ENCODE peak calls at places on chromosomes 5 and 9, in four cellular contexts. J is IMR-90, V is GM12878, I is K562. H is an unnamed sample.

GRCh38 chr9:123085916-123086315 is 52.4 kb downstream of the GPR21 start:
- DNase-seq in J (no peak), V (no peak), I (no peak), H (no peak)

GRCh38 chr9:37564114-37564513 is 12.1 kb downstream of the FBXO10 start:
- DNase-seq in J (no peak), V (no peak), I (no peak), H (no peak)

GRCh38 chr5:74974451-74975089 is 77.8 kb downstream of the GCNT4 start:
- DNase-seq in J (no peak), V (no peak), I (no peak), H (no peak)

GRCh38 chr9:68704804-68705635 is at the start of gene PIP5K1B:
- DNase-seq in J (peak), V (no peak), I (peak), H (no peak)

GRCh38 chr9:27714388-27714787 is 141.1 kb upstream of the C9orf72 start:
- DNase-seq in J (no peak), V (no peak), I (peak), H (no peak)

GRCh38 chr5:61082516-61083280 is 79.6 kb downstream of the SMIM15 start:
- DNase-seq in J (peak), V (no peak), I (no peak), H (no peak)

GRCh38 chr9:83572524-83572923 is 34.3 kb upstream of the FRMD3 start:
- DNase-seq in J (no peak), V (no peak), I (no peak), H (no peak)

GRCh38 chr5:36301858-36302603 is at the start of gene RANBP3L:
- DNase-seq in J (peak), V (no peak), I (no peak), H (no peak)

GRCh38 chr5:126334755-126335154 is 88.5 kb upstream of the GRAMD2B start:
- DNase-seq in J (no peak), V (no peak), I (no peak), H (no peak)

GRCh38 chr9:83544002-83544698 is 5.9 kb upstream of the FRMD3 start:
- DNase-seq in J (peak), V (peak), I (peak), H (no peak)

GRCh38 chr5:673837-674629 is 19.1 kb downstream of the TPPP start:
- DNase-seq in J (no peak), V (no peak), I (no peak), H (peak)
- TF ChIP-seq CHD1 in J (no peak), V (no peak), I (no peak), H (no peak)

DNA sequence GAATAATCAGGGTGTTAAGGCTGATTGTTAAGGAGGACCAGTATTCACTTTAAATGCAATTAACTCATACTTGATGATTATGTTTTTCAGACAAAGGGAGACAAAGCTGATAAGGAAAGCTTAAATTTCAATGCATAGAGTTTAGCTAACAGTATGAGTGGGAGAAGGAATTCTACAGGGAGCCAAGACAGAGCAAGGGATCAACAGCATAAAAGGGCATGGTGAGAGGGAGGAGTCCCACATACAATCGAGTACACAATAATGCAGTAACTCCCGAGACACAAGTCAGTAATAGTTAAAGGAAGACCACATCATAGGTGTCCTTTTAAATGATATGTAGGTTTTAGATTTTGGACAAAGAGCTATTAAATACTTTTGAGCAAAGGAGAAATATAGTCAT is 191.7 kb upstream of the PTPRD start:
- DNase-seq in J (no peak), V (no peak), I (no peak), H (no peak)
- TF ChIP-seq CHD1 in J (no peak), V (no peak), I (no peak), H (no peak)

DNA sequence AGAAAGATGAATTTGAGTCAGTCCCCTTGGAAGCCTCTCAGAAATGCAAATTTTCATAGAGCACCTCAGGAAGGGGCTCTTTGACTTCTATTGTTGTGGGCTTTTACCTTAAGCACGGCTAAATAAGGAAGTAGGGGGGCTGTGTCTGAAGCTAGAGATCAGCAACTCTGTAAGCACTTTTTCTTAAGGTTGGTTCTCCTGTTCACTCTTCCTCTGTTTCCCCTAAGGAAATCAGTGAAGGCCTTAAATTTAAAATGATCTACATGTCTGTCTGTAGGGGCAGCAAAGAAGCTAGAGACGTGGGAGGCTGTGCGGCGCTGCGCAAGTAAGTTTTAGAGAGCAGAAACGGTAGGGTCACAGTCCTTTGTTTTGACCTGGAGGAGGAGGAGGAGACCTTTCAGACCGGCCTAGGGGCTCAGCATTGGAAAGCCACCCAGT is 1.2 kb upstream of the CDC14B start:
- DNase-seq in J (no peak), V (no peak), I (no peak), H (peak)
- TF ChIP-seq CHD1 in J (no peak), V (no peak), I (no peak), H (no peak)

DNA sequence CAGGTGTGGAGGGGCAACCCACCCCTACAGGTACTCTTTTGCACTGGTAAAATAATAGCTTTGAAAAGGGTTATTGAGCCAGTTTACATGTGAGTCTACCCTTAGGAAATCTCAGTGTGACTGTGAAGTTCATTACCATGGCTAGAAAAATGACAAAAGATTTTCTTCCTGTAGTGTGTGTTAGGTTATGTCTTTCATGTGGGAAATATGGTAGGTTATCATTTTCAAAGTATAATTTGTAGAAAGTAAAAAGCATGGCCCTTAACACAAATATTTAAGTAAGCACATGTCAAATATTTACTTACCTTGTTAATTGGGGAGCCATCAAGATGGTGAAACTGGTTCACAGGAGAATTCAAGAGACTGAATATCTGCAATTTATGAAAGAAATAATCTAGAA is 37.2 kb upstream of the PLPP1 start:
- DNase-seq in J (no peak), V (no peak), I (no peak), H (no peak)
- TF ChIP-seq CHD1 in J (no peak), V (no peak), I (no peak), H (no peak)

GRCh38 chr5:16549491-16550233 is 67.1 kb downstream of the RETREG1 start:
- DNase-seq in J (no peak), V (no peak), I (no peak), H (no peak)

GRCh38 chr5:16546712-16547111 is 70.1 kb downstream of the RETREG1 start:
- DNase-seq in J (no peak), V (no peak), I (no peak), H (no peak)

GRCh38 chr5:16548115-16548514 is 68.7 kb downstream of the RETREG1 start:
- DNase-seq in J (no peak), V (no peak), I (no peak), H (no peak)

GRCh38 chr5:16548812-16549211 is 68.0 kb downstream of the RETREG1 start:
- DNase-seq in J (no peak), V (no peak), I (no peak), H (no peak)

DNA sequence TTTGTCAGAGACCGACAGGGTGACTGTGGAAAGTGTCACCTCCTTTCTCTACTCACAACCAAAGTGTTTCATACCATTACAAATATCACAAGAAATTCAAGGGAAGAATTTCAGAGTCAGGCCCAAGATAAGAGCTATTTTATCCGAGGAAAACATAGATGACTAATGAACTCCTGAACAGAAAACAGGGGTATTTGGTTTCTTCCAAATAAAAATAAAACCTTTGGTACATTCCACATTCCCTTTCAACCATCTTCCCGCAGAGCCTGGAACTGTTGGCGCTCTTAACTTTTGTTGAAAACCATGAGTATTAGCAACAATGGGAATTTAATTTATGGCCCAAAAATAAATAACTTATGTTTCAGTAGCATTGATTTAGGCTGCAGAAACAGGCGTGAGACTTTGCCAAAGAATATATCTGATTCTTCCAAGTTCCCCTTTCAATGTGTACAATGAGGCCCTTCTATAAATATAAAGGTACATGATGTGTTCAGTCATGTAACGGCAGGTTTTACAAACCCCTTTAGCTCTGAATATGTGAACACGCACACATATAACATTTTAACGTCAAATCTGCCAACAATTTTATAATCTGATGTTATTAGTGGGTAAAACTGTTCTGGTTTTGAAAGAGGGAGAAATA is 69.5 kb downstream of the RETREG1 start:
- DNase-seq in J (no peak), V (no peak), I (no peak), H (no peak)
- TF ChIP-seq CHD1 in J (no peak), V (no peak), I (no peak), H (no peak)

H was measured in H1.